ENCODE peak calls at places on chromosomes 4 and X, in ten cellular contexts. Q, V, E, C, B, Z, G, F, X and P are unnamed samples.

GRCh38 chr4:30385650-30386049 is 334.5 kb upstream of the PCDH7 start:
- DNase-seq in Q (no peak), V (no peak), E (no peak), C (no peak), B (no peak), Z (no peak), G (no peak), F (no peak), X (no peak), P (no peak)

GRCh38 chrX:74420194-74421035 is 878 bp upstream of the SLC16A2 start:
- DNase-seq in Q (no peak), V (no peak), E (peak), C (peak), B (peak), Z (peak), G (no peak), F (peak), X (peak), P (no peak)

GRCh38 chrX:67787196-67787595 is 243.4 kb downstream of the AR start:
- DNase-seq in Q (no peak), V (no peak), E (no peak), C (no peak), B (no peak), Z (no peak), G (no peak), F (no peak), X (no peak), P (no peak)

GRCh38 chrX:11944486-11944885 is 186.4 kb downstream of the MSL3 start:
- DNase-seq in Q (no peak), V (no peak), E (peak), C (no peak), B (peak), Z (peak), G (no peak), F (no peak), X (peak), P (no peak)

GRCh38 chr4:68489338-68489737 is 42.1 kb downstream of the TMPRSS11E start:
- DNase-seq in Q (no peak), V (no peak), E (no peak), C (no peak), B (no peak), Z (no peak), G (no peak), F (no peak), X (no peak), P (no peak)

GRCh38 chrX:133333154-133333750 is 82.0 kb downstream of the GPC4 start:
- DNase-seq in Q (no peak), V (no peak), E (no peak), C (no peak), B (no peak), Z (no peak), G (no peak), F (no peak), X (no peak), P (no peak)

GRCh38 chr4:183261953-183262775 is 57.9 kb downstream of the CLDN22 start:
- DNase-seq in Q (peak), V (peak), E (peak), C (peak), B (peak), Z (peak), G (peak), F (peak), X (peak), P (no peak)

GRCh38 chr4:2660596-2661211 is 95.4 kb downstream of the TNIP2 start:
- DNase-seq in Q (no peak), V (no peak), E (no peak), C (no peak), B (no peak), Z (no peak), G (no peak), F (no peak), X (no peak), P (no peak)

GRCh38 chr4:174404677-174405076 is 117.6 kb downstream of the HPGD start:
- DNase-seq in Q (no peak), V (no peak), E (no peak), C (no peak), B (no peak), Z (no peak), G (no peak), F (no peak), X (no peak), P (no peak)

GRCh38 chrX:21963226-21963625 is 22.7 kb downstream of the SMS start:
- DNase-seq in Q (no peak), V (no peak), E (no peak), C (no peak), B (no peak), Z (no peak), G (no peak), F (no peak), X (no peak), P (no peak)

GRCh38 chr4:10033191-10033881 is 12.0 kb upstream of the SLC2A9 start:
- DNase-seq in Q (no peak), V (no peak), E (no peak), C (no peak), B (no peak), Z (no peak), G (no peak), F (no peak), X (peak), P (no peak)

GRCh38 chr4:6200011-6200921 is at the start of gene JAKMIP1:
- DNase-seq in Q (peak), V (peak), E (peak), C (peak), B (peak), Z (peak), G (peak), F (no peak), X (peak), P (no peak)